ENCODE peak calls at places on chromosomes 16 and 17, in seven cellular contexts. R is spleen, K is stomach, B is K562, I is transverse colon, N is suprapubic skin, Z is HepG2. T is an unnamed sample. For H3K4me1, the result is how much of the 10 kb centered on the place peaks cover.

GRCh38 chr16:83344014-83344413 is 463.8 kb upstream of the HSBP1 start:
- DNase-seq in R (no peak), K (no peak), B (no peak), I (no peak), N (no peak), Z (no peak), T (no peak)

GRCh38 chr16:17947637-17948036 is 388.9 kb downstream of the NPIPA8 start:
- DNase-seq in R (no peak), K (no peak), B (no peak), I (no peak), N (no peak), Z (no peak), T (no peak)

GRCh38 chr17:27816946-27817345 is 16.6 kb upstream of the NOS2 start:
- DNase-seq in R (no peak), K (no peak), B (no peak), I (no peak), N (no peak), Z (no peak), T (no peak)

GRCh38 chr17:1783271-1783670 is 21.4 kb downstream of the SERPINF1 start:
- DNase-seq in R (peak), K (no peak), B (no peak), I (no peak), N (no peak), Z (no peak), T (no peak)

GRCh38 chr16:70740919-70741778 is 55.3 kb upstream of the MTSS2 start:
- DNase-seq in R (no peak), K (no peak), B (no peak), I (no peak), N (no peak), Z (no peak), T (no peak)

GRCh38 chr17:37708616-37709212 is 36.1 kb downstream of the HNF1B start:
- DNase-seq in R (no peak), K (peak), B (no peak), I (peak), N (no peak), Z (peak), T (no peak)

GRCh38 chr16:66894055-66894454 is 13.7 kb downstream of the PDP2 start:
- DNase-seq in R (no peak), K (no peak), B (no peak), I (no peak), N (no peak), Z (no peak), T (no peak)

GRCh38 chr17:66849851-66850580 is 15.1 kb downstream of the CACNG5 start:
- DNase-seq in R (no peak), K (no peak), B (no peak), I (no peak), N (no peak), Z (no peak), T (no peak)

GRCh38 chr17:70955441-70955840 is 786.1 kb downstream of the KCNJ2 start:
- DNase-seq in R (no peak), K (no peak), B (no peak), I (no peak), N (no peak), Z (no peak), T (no peak)

GRCh38 chr16:50311891-50312501 is 45.6 kb downstream of the ADCY7 start:
- DNase-seq in R (peak), K (peak), B (no peak), I (no peak), N (no peak), Z (no peak), T (peak)

GRCh38 chr16:70481929-70482536 is 27.6 kb downstream of the FCSK start:
- DNase-seq in R (no peak), K (no peak), B (no peak), I (no peak), N (no peak), Z (no peak), T (no peak)

GRCh38 chr17:29617481-29618271 is 5.0 kb downstream of the CORO6 start:
- DNase-seq in R (peak), K (peak), B (peak), I (peak), N (peak), Z (peak), T (peak)

GRCh38 chr17:16122697-16123434 is 92.5 kb downstream of the NCOR1 start:
- DNase-seq in R (no peak), K (no peak), B (no peak), I (no peak), N (no peak), Z (no peak), T (no peak)

GRCh38 chr17:63293310-63293709 is 152.8 kb downstream of the CYB561 start:
- DNase-seq in R (no peak), K (no peak), B (no peak), I (no peak), N (no peak), Z (no peak), T (no peak)

GRCh38 chr17:67492824-67493490 is 115.9 kb downstream of the PITPNC1 start:
- DNase-seq in R (no peak), K (no peak), B (no peak), I (no peak), N (no peak), Z (no peak), T (no peak)

GRCh38 chr17:27481327-27481726 is 25.1 kb downstream of the KSR1 start:
- DNase-seq in R (peak), K (no peak), B (no peak), I (no peak), N (no peak), Z (no peak), T (no peak)

GRCh38 chr16:22300427-22301071 is 3.3 kb downstream of the POLR3E start:
- DNase-seq in R (peak), K (peak), B (peak), I (peak), N (no peak), Z (peak), T (peak)

GRCh38 chr16:67641779-67642708 is 2.9 kb upstream of the CARMIL2 start:
- DNase-seq in R (no peak), K (peak), B (no peak), I (no peak), N (no peak), Z (no peak), T (peak)

GRCh38 chr16:14510939-14511797 is 118.9 kb downstream of the PARN start:
- DNase-seq in R (no peak), K (no peak), B (no peak), I (no peak), N (no peak), Z (peak), T (no peak)

GRCh38 chr16:16073884-16074781 is 124.7 kb downstream of the ABCC1 start:
- DNase-seq in R (no peak), K (peak), B (no peak), I (peak), N (no peak), Z (peak), T (no peak)

GRCh38 chr16:50479771-50480170 is 68.4 kb upstream of the NKD1 start:
- DNase-seq in R (no peak), K (no peak), B (no peak), I (no peak), N (peak), Z (no peak), T (peak)

GRCh38 chr16:22901563-22901962 is 87.6 kb downstream of the HS3ST2 start:
- DNase-seq in R (no peak), K (no peak), B (no peak), I (no peak), N (no peak), Z (no peak), T (no peak)

GRCh38 chr17:47279062-47279801 is 25.6 kb downstream of the ITGB3 start:
- DNase-seq in R (peak), K (peak), B (peak), I (peak), N (peak), Z (no peak), T (peak)

GRCh38 chr17:70320642-70321345 is 151.5 kb downstream of the KCNJ2 start:
- DNase-seq in R (no peak), K (no peak), B (no peak), I (peak), N (no peak), Z (no peak), T (no peak)

GRCh38 chr16:3501783-3502400 is 1.1 kb downstream of the CLUAP1 start:
- DNase-seq in R (peak), K (no peak), B (no peak), I (no peak), N (no peak), Z (no peak), T (peak)

GRCh38 chr16:57361384-57361783 is 2.8 kb downstream of the CCL22 start:
- DNase-seq in R (peak), K (peak), B (no peak), I (no peak), N (no peak), Z (no peak), T (no peak)

GRCh38 chr17:6177941-6178694 is 107.9 kb downstream of the WSCD1 start:
- DNase-seq in R (no peak), K (no peak), B (no peak), I (no peak), N (no peak), Z (no peak), T (no peak)

GRCh38 chr16:56869513-56870270 is 4.7 kb downstream of the SLC12A3 start:
- DNase-seq in R (no peak), K (no peak), B (peak), I (peak), N (no peak), Z (peak), T (no peak)

GRCh38 chr16:25109643-25110042 is 1.9 kb upstream of the LCMT1 start:
- DNase-seq in R (no peak), K (no peak), B (no peak), I (peak), N (no peak), Z (peak), T (peak)

GRCh38 chr17:8155341-8156173 is 3.4 kb upstream of the PER1 start:
- DNase-seq in R (peak), K (peak), B (no peak), I (no peak), N (no peak), Z (no peak), T (peak)
- TF ChIP-seq POLR2A in R (no peak), K (no peak), B (no peak), I (no peak), N (no peak), Z (no peak), T (no peak)

DNA sequence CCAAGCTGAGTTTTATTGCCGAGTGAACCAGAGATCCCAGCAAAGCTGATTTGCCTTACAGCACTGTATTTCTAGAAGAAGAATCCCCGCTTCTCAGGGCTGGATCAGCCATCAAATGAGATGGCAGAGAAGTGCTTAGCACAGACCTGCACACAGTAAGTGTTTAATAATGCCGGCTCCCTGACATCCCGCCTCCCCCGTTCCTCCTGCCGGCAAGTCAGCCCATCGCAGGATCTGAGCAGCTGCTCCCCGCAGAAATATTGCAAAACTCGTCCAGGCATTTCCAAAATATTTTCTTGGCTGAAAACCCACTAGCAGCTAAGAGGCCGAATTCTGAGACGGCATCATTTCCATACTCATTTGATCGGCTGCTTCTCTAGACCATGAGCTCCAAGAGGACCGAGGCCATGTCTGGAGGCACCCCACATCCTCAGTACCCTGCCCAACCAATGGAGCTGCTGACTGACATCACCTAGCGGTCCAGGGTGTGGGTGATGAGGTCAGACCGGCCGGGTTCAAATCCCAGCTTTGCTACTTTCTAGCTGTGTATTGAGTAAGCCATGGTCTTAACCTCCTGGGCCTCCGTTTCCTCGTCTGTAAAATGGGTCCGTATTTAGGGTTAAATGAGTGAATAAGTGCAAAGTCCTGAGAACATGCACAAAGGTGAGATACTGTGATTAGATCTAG is 251.5 kb downstream of the KATNIP start:
- DNase-seq in R (no peak), K (no peak), B (no peak), I (no peak), N (no peak), Z (no peak), T (no peak)
- TF ChIP-seq POLR2AphosphoS5 in R (no peak), K (no peak), B (no peak), I (no peak), N (no peak), Z (no peak), T (no peak)

GRCh38 chr16:73066927-73067670 is 19.2 kb upstream of the ZFHX3 start:
- DNase-seq in R (no peak), K (no peak), B (no peak), I (peak), N (no peak), Z (no peak), T (peak)

GRCh38 chr16:73067671-73068545 is 20.0 kb upstream of the ZFHX3 start:
- DNase-seq in R (no peak), K (no peak), B (no peak), I (no peak), N (no peak), Z (no peak), T (peak)

GRCh38 chr16:73064996-73065349 is 17.0 kb upstream of the ZFHX3 start:
- DNase-seq in R (no peak), K (no peak), B (no peak), I (no peak), N (no peak), Z (no peak), T (peak)

GRCh38 chr16:73065617-73066313 is 17.8 kb upstream of the ZFHX3 start:
- DNase-seq in R (no peak), K (no peak), B (no peak), I (peak), N (no peak), Z (no peak), T (peak)

GRCh38 chr16:73066321-73066926 is 18.5 kb upstream of the ZFHX3 start:
- DNase-seq in R (no peak), K (no peak), B (no peak), I (no peak), N (no peak), Z (no peak), T (no peak)
- H3K4me1 ChIP-seq in R (half or more), K (half or more), B (under half), I (under half), N (half or more), Z (half or more), T (half or more)

DNA sequence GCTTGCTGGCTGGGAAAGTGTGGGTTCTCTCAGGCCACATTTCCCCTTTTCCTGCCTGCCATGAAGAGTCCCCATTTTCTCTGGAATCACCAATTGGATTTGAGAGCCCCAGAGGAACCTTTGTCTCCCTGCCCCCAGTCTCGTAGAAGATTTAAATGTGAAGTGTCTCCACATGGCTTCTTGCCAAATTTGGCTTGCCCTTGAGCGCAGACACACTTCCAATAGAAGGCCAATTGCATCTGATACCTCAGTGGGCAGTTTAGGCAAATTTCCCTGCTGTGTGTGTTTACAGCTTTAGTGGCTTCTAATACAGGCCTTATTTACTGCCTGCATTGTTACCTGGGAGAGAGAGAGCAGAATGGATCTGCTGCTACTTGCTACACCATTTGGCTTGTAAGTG is 29.7 kb downstream of the CDK5R1 start:
- DNase-seq in R (no peak), K (no peak), B (no peak), I (no peak), N (peak), Z (no peak), T (peak)
- TF ChIP-seq POLR2A in R (no peak), K (no peak), B (no peak), I (no peak), N (no peak), Z (no peak), T (no peak)

GRCh38 chr17:18179804-18180203 is 3.8 kb upstream of the ALKBH5 start:
- DNase-seq in R (no peak), K (no peak), B (no peak), I (no peak), N (no peak), Z (no peak), T (no peak)
- TF ChIP-seq POLR2AphosphoS5 in R (no peak), K (no peak), B (no peak), I (no peak), N (no peak), Z (no peak), T (no peak)

DNA sequence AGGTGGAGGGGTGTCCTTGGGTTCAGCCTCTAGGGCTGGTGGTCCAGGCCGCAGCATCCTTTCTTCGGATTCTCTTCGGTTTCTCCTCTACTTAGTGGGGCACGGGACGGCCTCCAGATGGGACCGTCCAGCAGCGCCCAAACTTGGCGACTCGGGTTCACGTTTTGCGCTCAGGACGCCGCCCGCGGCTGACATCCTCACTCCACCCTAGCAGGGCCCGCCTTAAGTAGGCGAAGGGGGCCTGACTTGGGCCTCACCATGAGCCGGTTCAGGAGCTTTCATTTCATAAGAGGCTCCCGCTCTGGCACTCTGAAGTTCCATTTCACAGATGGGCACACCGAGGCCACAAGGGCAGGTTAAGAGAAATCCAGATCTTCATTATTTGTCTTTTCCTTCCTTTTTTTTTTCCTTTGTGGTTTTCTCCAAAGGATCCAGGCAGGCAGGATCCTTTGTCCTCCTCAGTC is 141.2 kb downstream of the SEC14L1 start:
- DNase-seq in R (no peak), K (peak), B (no peak), I (peak), N (no peak), Z (no peak), T (no peak)
- H3K4me1 ChIP-seq in R (half or more), K (half or more), B (under half), I (under half), N (half or more), Z (half or more), T (under half)